ENCODE peak calls at places on chromosome 12, in six cellular contexts. X is NCI-H1417; A is HT-29; Y is activated naive CD8-positive, alpha-beta T cell treated with anti-CD3 and anti-CD28 coated beads, Interleukin-2, amount 50 U/mL, for 24 hours; E is hippocampal formation; G is epithelial cell of esophagus. B is an unnamed sample.

GRCh38 chr12:57112492-57113294 is 1.5 kb upstream of the STAT6 start:
- DNase-seq in X (no peak), A (no peak), Y (peak), E (no peak), G (no peak), B (no peak)

GRCh38 chr12:130813436-130813835 is 25.6 kb downstream of the STX2 start:
- DNase-seq in X (no peak), A (no peak), Y (no peak), E (no peak), G (no peak), B (no peak)

GRCh38 chr12:92141585-92142244 is 3.9 kb downstream of the BTG1 start:
- DNase-seq in X (no peak), A (peak), Y (no peak), E (no peak), G (peak), B (no peak)

GRCh38 chr12:72077111-72077820 is 138.6 kb downstream of the TPH2 start:
- DNase-seq in X (no peak), A (no peak), Y (no peak), E (no peak), G (no peak), B (no peak)

GRCh38 chr12:42539696-42540095 is 49.9 kb downstream of the PRICKLE1 start:
- DNase-seq in X (no peak), A (no peak), Y (no peak), E (no peak), G (no peak), B (no peak)

GRCh38 chr12:29703528-29703927 is 80.2 kb downstream of the TMTC1 start:
- DNase-seq in X (no peak), A (no peak), Y (no peak), E (no peak), G (no peak), B (no peak)

GRCh38 chr12:124667671-124668337 is 100.4 kb upstream of the NCOR2 start:
- DNase-seq in X (peak), A (peak), Y (no peak), E (no peak), G (peak), B (no peak)

GRCh38 chr12:57191410-57191809 is 25.2 kb upstream of the NXPH4 start:
- DNase-seq in X (no peak), A (no peak), Y (no peak), E (no peak), G (no peak), B (no peak)

GRCh38 chr12:25100203-25100602 is 94.8 kb downstream of the DNAI7 start:
- DNase-seq in X (no peak), A (no peak), Y (no peak), E (no peak), G (no peak), B (no peak)

GRCh38 chr12:93818488-93819047 is 141.4 kb downstream of the CRADD start:
- DNase-seq in X (no peak), A (no peak), Y (no peak), E (no peak), G (no peak), B (no peak)

GRCh38 chr12:66071556-66071955 is 59.0 kb downstream of the LLPH start:
- DNase-seq in X (no peak), A (no peak), Y (no peak), E (no peak), G (no peak), B (no peak)

GRCh38 chr12:3745152-3745551 is 7.8 kb downstream of the CRACR2A start:
- DNase-seq in X (no peak), A (no peak), Y (no peak), E (no peak), G (no peak), B (no peak)

GRCh38 chr12:75334384-75335030 is at the start of gene GLIPR1L1:
- DNase-seq in X (peak), A (peak), Y (peak), E (peak), G (peak), B (peak)

GRCh38 chr12:42213954-42214426 is 24.1 kb downstream of the YAF2 start:
- DNase-seq in X (no peak), A (peak), Y (no peak), E (no peak), G (no peak), B (no peak)

GRCh38 chr12:6430124-6430989 is 14.4 kb upstream of the CD27 start:
- DNase-seq in X (no peak), A (peak), Y (peak), E (peak), G (peak), B (peak)

GRCh38 chr12:4346931-4347330 is 25.9 kb downstream of the TIGAR start:
- DNase-seq in X (no peak), A (no peak), Y (no peak), E (no peak), G (no peak), B (no peak)

GRCh38 chr12:19750116-19750644 is 310.9 kb downstream of the AEBP2 start:
- DNase-seq in X (no peak), A (no peak), Y (no peak), E (no peak), G (no peak), B (no peak)

GRCh38 chr12:43861847-43862150 is 25.9 kb downstream of the TMEM117 start:
- DNase-seq in X (no peak), A (no peak), Y (no peak), E (no peak), G (no peak), B (no peak)

GRCh38 chr12:104495786-104496185 is 39.0 kb downstream of the CHST11 start:
- DNase-seq in X (no peak), A (no peak), Y (no peak), E (no peak), G (no peak), B (no peak)

GRCh38 chr12:132544173-132544468 is 54.2 kb downstream of the FBRSL1 start:
- DNase-seq in X (no peak), A (no peak), Y (no peak), E (no peak), G (peak), B (no peak)

GRCh38 chr12:77591959-77592358 is 238.7 kb upstream of the NAV3 start:
- DNase-seq in X (peak), A (no peak), Y (no peak), E (no peak), G (no peak), B (no peak)

GRCh38 chr12:108302471-108303311 is 36.4 kb downstream of the CMKLR1 start:
- DNase-seq in X (no peak), A (peak), Y (no peak), E (no peak), G (no peak), B (peak)

GRCh38 chr12:16884056-16884455 is 278.1 kb upstream of the LMO3 start:
- DNase-seq in X (no peak), A (no peak), Y (no peak), E (no peak), G (peak), B (no peak)

GRCh38 chr12:60345442-60345841 is 749.6 kb downstream of the SLC16A7 start:
- DNase-seq in X (no peak), A (peak), Y (no peak), E (no peak), G (peak), B (no peak)

GRCh38 chr12:11863988-11864387 is 206.8 kb upstream of the BCL2L14 start:
- DNase-seq in X (no peak), A (peak), Y (no peak), E (no peak), G (no peak), B (no peak)

GRCh38 chr12:52119398-52120254 is 40.1 kb downstream of the SMIM41 start:
- DNase-seq in X (peak), A (peak), Y (peak), E (no peak), G (peak), B (no peak)

GRCh38 chr12:101792046-101792931 is 38.5 kb downstream of the GNPTAB start:
- DNase-seq in X (no peak), A (peak), Y (no peak), E (no peak), G (no peak), B (no peak)

GRCh38 chr12:116595186-116595585 is 36.0 kb downstream of the MAP1LC3B2 start:
- DNase-seq in X (no peak), A (no peak), Y (no peak), E (no peak), G (no peak), B (peak)

GRCh38 chr12:107891967-107892366 is 117.5 kb downstream of the ASCL4 start:
- DNase-seq in X (peak), A (no peak), Y (no peak), E (no peak), G (peak), B (no peak)